ENCODE peak calls at places on chromosome 7, in eight cellular contexts. One of them, this sample, is unnamed.

GRCh38 chr7:53789741-53790140 is 752.4 kb upstream of the VSTM2A start:
- DNase-seq in AG09319: no peak
- DNase-seq in NCI-H748 treated with DMSO at 0.1 percent for 48 hours: no peak
- DNase-seq in NCI-H1105 treated with DMSO at 0.1 percent for 48 hours: no peak
- DNase-seq in RPMI7951: no peak
- DNase-seq in hepatocyte: no peak
- DNase-seq in glutamatergic neuron: no peak
- DNase-seq in T-helper 9 cell: no peak
- DNase-seq in this sample: no peak

GRCh38 chr7:85074992-85075391 is 111.9 kb downstream of the SEMA3D start:
- DNase-seq in AG09319: peak
- DNase-seq in NCI-H748 treated with DMSO at 0.1 percent for 48 hours: no peak
- DNase-seq in NCI-H1105 treated with DMSO at 0.1 percent for 48 hours: no peak
- DNase-seq in RPMI7951: peak
- DNase-seq in hepatocyte: no peak
- DNase-seq in glutamatergic neuron: no peak
- DNase-seq in T-helper 9 cell: no peak
- DNase-seq in this sample: no peak

GRCh38 chr7:29807179-29807841 is 1.0 kb downstream of the WIPF3 start:
- DNase-seq in AG09319: no peak
- DNase-seq in NCI-H748 treated with DMSO at 0.1 percent for 48 hours: no peak
- DNase-seq in NCI-H1105 treated with DMSO at 0.1 percent for 48 hours: no peak
- DNase-seq in RPMI7951: peak
- DNase-seq in hepatocyte: peak
- DNase-seq in glutamatergic neuron: no peak
- DNase-seq in T-helper 9 cell: no peak
- DNase-seq in this sample: peak

GRCh38 chr7:47074702-47075153 is 507.2 kb downstream of the TNS3 start:
- DNase-seq in AG09319: no peak
- DNase-seq in NCI-H748 treated with DMSO at 0.1 percent for 48 hours: no peak
- DNase-seq in NCI-H1105 treated with DMSO at 0.1 percent for 48 hours: no peak
- DNase-seq in RPMI7951: no peak
- DNase-seq in hepatocyte: peak
- DNase-seq in glutamatergic neuron: no peak
- DNase-seq in T-helper 9 cell: no peak
- DNase-seq in this sample: no peak

GRCh38 chr7:150503155-150503554 is 11.5 kb upstream of the GIMAP7 start:
- DNase-seq in AG09319: no peak
- DNase-seq in NCI-H748 treated with DMSO at 0.1 percent for 48 hours: no peak
- DNase-seq in NCI-H1105 treated with DMSO at 0.1 percent for 48 hours: no peak
- DNase-seq in RPMI7951: no peak
- DNase-seq in hepatocyte: no peak
- DNase-seq in glutamatergic neuron: no peak
- DNase-seq in T-helper 9 cell: no peak
- DNase-seq in this sample: no peak

GRCh38 chr7:128351296-128352123 is 7.8 kb upstream of the RBM28 start:
- DNase-seq in AG09319: no peak
- DNase-seq in NCI-H748 treated with DMSO at 0.1 percent for 48 hours: no peak
- DNase-seq in NCI-H1105 treated with DMSO at 0.1 percent for 48 hours: no peak
- DNase-seq in RPMI7951: no peak
- DNase-seq in hepatocyte: no peak
- DNase-seq in glutamatergic neuron: peak
- DNase-seq in T-helper 9 cell: no peak
- DNase-seq in this sample: peak

GRCh38 chr7:2735744-2736143 is 47.7 kb downstream of the AMZ1 start:
- DNase-seq in AG09319: no peak
- DNase-seq in NCI-H748 treated with DMSO at 0.1 percent for 48 hours: no peak
- DNase-seq in NCI-H1105 treated with DMSO at 0.1 percent for 48 hours: no peak
- DNase-seq in RPMI7951: no peak
- DNase-seq in hepatocyte: no peak
- DNase-seq in glutamatergic neuron: no peak
- DNase-seq in T-helper 9 cell: no peak
- DNase-seq in this sample: no peak

GRCh38 chr7:3187378-3188040 is 113.5 kb upstream of the SDK1 start:
- DNase-seq in AG09319: no peak
- DNase-seq in NCI-H748 treated with DMSO at 0.1 percent for 48 hours: no peak
- DNase-seq in NCI-H1105 treated with DMSO at 0.1 percent for 48 hours: no peak
- DNase-seq in RPMI7951: peak
- DNase-seq in hepatocyte: no peak
- DNase-seq in glutamatergic neuron: no peak
- DNase-seq in T-helper 9 cell: no peak
- DNase-seq in this sample: no peak

GRCh38 chr7:104795616-104796398 is 218.2 kb upstream of the KMT2E start:
- DNase-seq in AG09319: no peak
- DNase-seq in NCI-H748 treated with DMSO at 0.1 percent for 48 hours: no peak
- DNase-seq in NCI-H1105 treated with DMSO at 0.1 percent for 48 hours: no peak
- DNase-seq in RPMI7951: no peak
- DNase-seq in hepatocyte: no peak
- DNase-seq in glutamatergic neuron: no peak
- DNase-seq in T-helper 9 cell: no peak
- DNase-seq in this sample: no peak

GRCh38 chr7:8063706-8064297 is 95.2 kb downstream of the GLCCI1 start:
- DNase-seq in AG09319: no peak
- DNase-seq in NCI-H748 treated with DMSO at 0.1 percent for 48 hours: peak
- DNase-seq in NCI-H1105 treated with DMSO at 0.1 percent for 48 hours: peak
- DNase-seq in RPMI7951: peak
- DNase-seq in hepatocyte: no peak
- DNase-seq in glutamatergic neuron: no peak
- DNase-seq in T-helper 9 cell: no peak
- DNase-seq in this sample: no peak

GRCh38 chr7:5690931-5691461 is 90.5 kb downstream of the RNF216 start:
- DNase-seq in AG09319: no peak
- DNase-seq in NCI-H748 treated with DMSO at 0.1 percent for 48 hours: no peak
- DNase-seq in NCI-H1105 treated with DMSO at 0.1 percent for 48 hours: no peak
- DNase-seq in RPMI7951: no peak
- DNase-seq in hepatocyte: no peak
- DNase-seq in glutamatergic neuron: no peak
- DNase-seq in T-helper 9 cell: no peak
- DNase-seq in this sample: no peak

GRCh38 chr7:132352774-132353173 is 223.5 kb downstream of the PLXNA4 start:
- DNase-seq in AG09319: no peak
- DNase-seq in NCI-H748 treated with DMSO at 0.1 percent for 48 hours: no peak
- DNase-seq in NCI-H1105 treated with DMSO at 0.1 percent for 48 hours: no peak
- DNase-seq in RPMI7951: no peak
- DNase-seq in hepatocyte: no peak
- DNase-seq in glutamatergic neuron: no peak
- DNase-seq in T-helper 9 cell: no peak
- DNase-seq in this sample: no peak

GRCh38 chr7:107972075-107972482 is 30.9 kb downstream of the LAMB1 start:
- DNase-seq in AG09319: peak
- DNase-seq in NCI-H748 treated with DMSO at 0.1 percent for 48 hours: no peak
- DNase-seq in NCI-H1105 treated with DMSO at 0.1 percent for 48 hours: no peak
- DNase-seq in RPMI7951: peak
- DNase-seq in hepatocyte: peak
- DNase-seq in glutamatergic neuron: no peak
- DNase-seq in T-helper 9 cell: no peak
- DNase-seq in this sample: no peak

GRCh38 chr7:107071129-107071528 is 26.6 kb downstream of the PRKAR2B start:
- DNase-seq in AG09319: no peak
- DNase-seq in NCI-H748 treated with DMSO at 0.1 percent for 48 hours: no peak
- DNase-seq in NCI-H1105 treated with DMSO at 0.1 percent for 48 hours: no peak
- DNase-seq in RPMI7951: no peak
- DNase-seq in hepatocyte: no peak
- DNase-seq in glutamatergic neuron: no peak
- DNase-seq in T-helper 9 cell: no peak
- DNase-seq in this sample: no peak

GRCh38 chr7:20798081-20798693 is 11.5 kb upstream of the SP8 start:
- DNase-seq in AG09319: no peak
- DNase-seq in NCI-H748 treated with DMSO at 0.1 percent for 48 hours: peak
- DNase-seq in NCI-H1105 treated with DMSO at 0.1 percent for 48 hours: peak
- DNase-seq in RPMI7951: peak
- DNase-seq in hepatocyte: peak
- DNase-seq in glutamatergic neuron: peak
- DNase-seq in T-helper 9 cell: no peak
- DNase-seq in this sample: peak

GRCh38 chr7:85068796-85069195 is 118.1 kb downstream of the SEMA3D start:
- DNase-seq in AG09319: peak
- DNase-seq in NCI-H748 treated with DMSO at 0.1 percent for 48 hours: no peak
- DNase-seq in NCI-H1105 treated with DMSO at 0.1 percent for 48 hours: no peak
- DNase-seq in RPMI7951: peak
- DNase-seq in hepatocyte: no peak
- DNase-seq in glutamatergic neuron: no peak
- DNase-seq in T-helper 9 cell: no peak
- DNase-seq in this sample: peak

GRCh38 chr7:131111081-131111576 is 216.5 kb upstream of the MKLN1 start:
- DNase-seq in AG09319: peak
- DNase-seq in NCI-H748 treated with DMSO at 0.1 percent for 48 hours: peak
- DNase-seq in NCI-H1105 treated with DMSO at 0.1 percent for 48 hours: peak
- DNase-seq in RPMI7951: peak
- DNase-seq in hepatocyte: no peak
- DNase-seq in glutamatergic neuron: no peak
- DNase-seq in T-helper 9 cell: no peak
- DNase-seq in this sample: peak

GRCh38 chr7:98531717-98532116 is 85.4 kb upstream of the NPTX2 start:
- DNase-seq in AG09319: no peak
- DNase-seq in NCI-H748 treated with DMSO at 0.1 percent for 48 hours: no peak
- DNase-seq in NCI-H1105 treated with DMSO at 0.1 percent for 48 hours: no peak
- DNase-seq in RPMI7951: no peak
- DNase-seq in hepatocyte: no peak
- DNase-seq in glutamatergic neuron: no peak
- DNase-seq in T-helper 9 cell: no peak
- DNase-seq in this sample: no peak

This sample was measured in DMS53.